ENCODE peak calls at places on chromosomes 12 and 14, in nine cellular contexts. R is Peyer's patch, V is transverse colon, C is lower leg skin, N is IMR-90, P is testis, K is uterus, G is K562, L is adrenal gland. Z is an unnamed sample.

GRCh38 chr14:39023939-39024871 is 78.8 kb downstream of the SEC23A start:
- DNase-seq in P (no peak), C (no peak), K (no peak), V (peak), N (no peak), R (no peak), L (no peak), G (no peak), Z (no peak)

GRCh38 chr12:121805800-121806555 is 2.2 kb downstream of the SETD1B start:
- DNase-seq in P (no peak), G (no peak), K (no peak), R (peak), N (no peak), C (no peak), V (no peak), L (no peak), Z (no peak)

GRCh38 chr14:73452341-73453191 is 5.8 kb downstream of the NUMB start:
- DNase-seq in N (peak), K (no peak), R (no peak), C (no peak), P (no peak), V (no peak), L (no peak), G (no peak), Z (no peak)

GRCh38 chr12:3218846-3219632 is 141.9 kb downstream of the TSPAN9 start:
- DNase-seq in L (no peak), N (no peak), K (no peak), P (no peak), G (no peak), R (no peak), V (no peak), C (no peak), Z (no peak)

GRCh38 chr12:13209279-13210021 is 12.9 kb downstream of the EMP1 start:
- DNase-seq in N (no peak), G (no peak), C (no peak), V (no peak), L (no peak), R (no peak), P (no peak), K (no peak), Z (no peak)

GRCh38 chr14:72745546-72745945 is 148.4 kb downstream of the DPF3 start:
- DNase-seq in N (peak), C (no peak), P (no peak), R (no peak), G (no peak), K (no peak), L (peak), V (no peak), Z (no peak)

GRCh38 chr12:27940245-27940644 is 32.3 kb downstream of the PTHLH start:
- DNase-seq in K (no peak), R (no peak), C (no peak), N (no peak), P (no peak), V (no peak), L (no peak), G (no peak), Z (no peak)

GRCh38 chr14:61470261-61470953 is 149.0 kb downstream of the PRKCH start:
- DNase-seq in C (no peak), P (no peak), R (no peak), K (no peak), L (no peak), V (no peak), G (no peak), N (peak), Z (no peak)

DNA sequence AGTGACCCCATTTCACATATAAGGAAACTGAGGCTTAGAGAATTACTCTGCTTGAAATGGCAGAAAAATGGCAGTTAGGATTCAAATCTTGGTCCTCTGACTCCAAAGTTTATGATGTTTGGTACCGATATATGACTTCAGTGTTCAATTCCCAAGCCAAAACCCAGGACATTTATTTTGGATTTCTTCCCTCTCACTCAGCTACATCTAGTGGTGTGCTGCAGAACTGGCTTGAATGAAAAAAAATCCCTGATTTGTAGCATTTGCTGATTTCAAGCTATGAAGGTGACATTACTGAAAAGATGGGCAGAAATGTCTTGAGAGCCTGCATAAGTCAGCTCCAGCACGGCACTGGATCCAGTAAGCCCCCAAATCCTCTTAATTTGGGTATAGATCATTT is 106.4 kb downstream of the EFCAB11 start:
- DNase-seq in K (no peak), C (no peak), R (no peak), P (no peak), V (no peak), N (peak), G (no peak), L (no peak), Z (no peak)
- TF ChIP-seq CTCF in K (no peak), C (no peak), R (no peak), P (no peak), V (no peak), N (peak), G (no peak), L (no peak), Z (peak)

GRCh38 chr14:94386085-94387031 is 2.0 kb downstream of the SERPINA1 start:
- DNase-seq in L (no peak), R (no peak), K (no peak), V (no peak), G (no peak), P (no peak), C (peak), N (no peak), Z (peak)

GRCh38 chr14:94387051-94388026 is 1.1 kb downstream of the SERPINA1 start:
- DNase-seq in L (no peak), G (no peak), C (peak), R (no peak), K (no peak), N (no peak), P (no peak), V (no peak), Z (peak)

GRCh38 chr14:94383777-94384176 is 4.6 kb downstream of the SERPINA1 start:
- DNase-seq in C (peak), N (no peak), L (no peak), R (no peak), K (no peak), G (no peak), V (no peak), P (no peak), Z (peak)

GRCh38 chr14:94384342-94384741 is 4.1 kb downstream of the SERPINA1 start:
- DNase-seq in V (no peak), P (no peak), G (no peak), C (peak), N (no peak), K (no peak), L (no peak), R (no peak), Z (peak)

DNA sequence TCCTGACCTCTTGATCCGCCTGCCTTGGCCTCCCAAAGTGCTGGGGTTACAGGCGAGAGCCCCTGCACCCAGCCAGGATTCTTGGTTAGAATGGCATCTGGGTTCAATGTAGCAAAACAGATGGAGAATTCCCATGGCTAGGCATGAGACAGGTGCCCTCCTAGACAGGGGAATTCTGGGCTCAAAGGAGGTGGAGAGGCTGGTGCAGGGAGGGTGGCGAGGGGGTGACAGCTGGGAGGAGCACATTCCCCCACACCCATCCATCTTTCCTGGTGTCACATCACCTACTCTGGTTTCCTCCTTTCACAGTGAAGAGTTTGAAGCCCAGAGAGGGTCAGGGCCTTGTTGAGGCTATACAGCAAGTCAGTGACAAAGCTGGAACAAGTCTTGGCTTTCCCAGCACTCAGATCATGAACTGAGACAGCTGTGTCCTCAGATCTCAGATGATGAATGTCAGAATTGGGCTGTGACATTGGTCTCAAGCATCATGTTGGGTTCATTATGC is 2.8 kb downstream of the SERPINA1 start:
- DNase-seq in N (no peak), P (no peak), L (no peak), K (no peak), R (no peak), C (peak), G (no peak), V (no peak), Z (peak)
- TF ChIP-seq POLR2A in N (no peak), P (no peak), L (no peak), K (no peak), R (no peak), C (no peak), G (no peak), V (no peak), Z (no peak)

GRCh38 chr14:54221432-54221803 is 175.4 kb upstream of the CDKN3 start:
- DNase-seq in L (no peak), G (no peak), P (no peak), V (no peak), C (no peak), K (no peak), R (no peak), N (no peak), Z (no peak)

GRCh38 chr14:54220122-54220691 is 176.6 kb upstream of the CDKN3 start:
- DNase-seq in R (no peak), P (no peak), V (no peak), L (no peak), C (no peak), G (no peak), N (no peak), K (no peak), Z (no peak)

GRCh38 chr14:54220697-54221431 is 175.9 kb upstream of the CDKN3 start:
- DNase-seq in G (no peak), C (no peak), L (no peak), R (no peak), P (no peak), V (no peak), K (no peak), N (no peak), Z (no peak)

GRCh38 chr14:54221971-54222370 is 174.8 kb upstream of the CDKN3 start:
- DNase-seq in V (no peak), P (no peak), K (no peak), G (no peak), N (no peak), C (no peak), L (no peak), R (no peak), Z (no peak)

GRCh38 chr14:54219281-54220121 is 177.3 kb upstream of the CDKN3 start:
- DNase-seq in K (no peak), V (no peak), R (no peak), N (no peak), P (no peak), C (no peak), L (no peak), G (no peak), Z (no peak)
- TF ChIP-seq CTCF in K (no peak), V (no peak), R (no peak), N (no peak), P (no peak), C (no peak), L (no peak), G (no peak), Z (no peak)

GRCh38 chr12:47812797-47813490 is 6.8 kb downstream of the HDAC7 start:
- DNase-seq in V (peak), G (peak), C (peak), L (peak), P (peak), K (peak), N (peak), R (peak), Z (peak)
- TF ChIP-seq POLR2A in V (peak), G (peak), C (no peak), L (peak), P (no peak), K (no peak), N (no peak), R (no peak), Z (no peak)

GRCh38 chr14:100899841-100900771 is 3.4 kb downstream of the RTL1 start:
- DNase-seq in K (no peak), N (no peak), G (peak), L (no peak), R (no peak), V (no peak), P (peak), C (peak), Z (peak)
- TF ChIP-seq CTCF in K (no peak), N (no peak), G (no peak), L (no peak), R (no peak), V (no peak), P (no peak), C (no peak), Z (no peak)

DNA sequence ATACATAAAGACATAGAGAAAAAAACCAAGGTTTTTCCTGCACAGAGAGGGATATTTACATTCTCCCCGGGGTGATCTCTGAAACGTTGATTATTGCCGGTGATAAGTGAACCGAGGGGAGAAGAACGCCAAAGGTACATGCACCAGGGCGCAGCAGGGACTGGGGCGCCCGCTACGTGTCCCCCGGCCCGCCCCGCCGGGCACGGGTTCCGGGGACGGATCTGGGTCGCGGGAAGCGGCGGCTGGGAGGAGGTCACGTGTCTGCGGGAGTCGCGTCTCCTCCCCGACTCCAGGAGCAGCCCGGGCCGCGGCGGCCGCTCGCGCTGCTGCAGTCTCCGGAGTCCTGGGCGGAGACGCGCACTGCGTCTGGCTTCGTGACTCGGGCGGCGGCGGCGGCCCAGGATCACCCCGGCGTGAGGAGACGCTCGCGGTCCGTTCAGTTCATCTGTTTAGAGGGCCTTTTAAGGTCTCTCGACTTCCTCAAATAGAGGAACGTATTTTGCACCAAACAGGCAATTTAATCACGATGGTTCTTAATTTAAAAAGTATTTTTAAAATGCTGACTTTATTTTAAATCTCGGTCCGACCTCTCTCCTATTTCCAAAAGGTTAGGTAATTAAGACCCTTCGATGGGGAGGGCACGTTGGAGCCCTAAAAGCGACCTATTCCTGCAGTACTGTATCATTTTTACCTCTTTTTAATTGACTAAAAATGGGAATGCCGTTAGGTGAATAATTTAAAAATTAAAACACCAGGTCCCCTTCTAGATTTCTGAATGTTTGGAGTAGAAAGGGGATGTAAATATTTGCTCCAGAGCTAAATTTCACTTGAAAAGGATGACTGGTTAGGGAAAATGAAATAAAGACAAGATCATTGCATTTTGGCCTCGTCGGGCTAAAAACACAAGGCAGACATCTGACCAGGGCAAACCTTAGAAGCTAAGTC is 1.8 kb upstream of the BHLHE41 start:
- DNase-seq in L (peak), V (peak), G (peak), C (peak), R (peak), N (peak), P (peak), K (peak), Z (peak)
- TF ChIP-seq POLR2A in L (peak), V (peak), G (no peak), C (no peak), R (no peak), N (no peak), P (no peak), K (peak), Z (peak)

DNA sequence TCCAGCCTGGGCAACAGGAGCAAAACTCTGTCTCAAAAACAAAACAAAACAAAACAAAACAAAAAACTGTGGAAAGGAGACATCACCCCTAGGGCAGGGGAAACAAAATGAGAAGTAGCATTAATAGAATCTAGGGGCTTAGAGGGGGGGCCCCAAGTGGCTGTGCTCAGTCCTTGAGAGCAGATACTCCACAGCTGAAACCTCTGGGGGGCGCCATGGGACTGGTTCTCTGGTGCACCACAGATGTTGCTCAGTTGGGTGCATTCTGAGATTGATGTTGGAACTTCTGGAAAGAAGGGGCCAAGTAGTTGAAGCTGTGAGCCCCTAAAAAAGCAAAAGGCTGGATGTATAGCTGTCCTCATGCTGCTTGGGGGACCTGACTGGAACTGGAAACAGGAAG is 11.8 kb upstream of the SYNE2 start:
- DNase-seq in R (peak), P (peak), V (peak), L (peak), K (no peak), G (no peak), N (no peak), C (no peak), Z (no peak)
- TF ChIP-seq CTCF in R (no peak), P (no peak), V (peak), L (no peak), K (no peak), G (peak), N (no peak), C (no peak), Z (no peak)

DNA sequence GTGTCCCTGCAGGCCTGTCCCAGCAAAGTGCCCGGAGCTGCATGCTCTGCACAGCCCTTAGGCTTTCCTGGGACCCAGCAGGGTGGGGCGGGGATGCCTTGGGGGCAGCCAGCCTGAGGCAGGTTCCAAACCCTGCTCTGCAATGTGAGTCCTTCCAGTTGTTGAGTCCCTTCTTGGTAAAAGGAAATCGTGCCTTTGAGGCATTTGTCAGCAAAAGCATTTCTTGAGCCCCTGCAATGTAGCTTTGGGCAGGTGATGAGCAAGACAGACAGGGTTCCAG is 38.1 kb upstream of the TRAF3 start:
- DNase-seq in P (no peak), G (no peak), V (no peak), R (no peak), L (no peak), C (no peak), N (no peak), K (no peak), Z (no peak)
- TF ChIP-seq POLR2A in P (no peak), G (no peak), V (no peak), R (no peak), L (no peak), C (no peak), N (no peak), K (no peak), Z (no peak)